ENCODE peak calls at places on chromosomes 16 and 17, in ten cellular contexts. One of them, this sample, is unnamed.

GRCh38 chr17:56350592-56350991 is 197.3 kb downstream of the ANKFN1 start:
- DNase-seq in lower leg skin: no peak
- DNase-seq in GM23248: no peak
- DNase-seq in tibial artery: no peak
- DNase-seq in AG10803: no peak
- DNase-seq in GM23338: no peak
- DNase-seq in astrocyte of the cerebellum: no peak
- DNase-seq in transverse colon: no peak
- DNase-seq in ascending aorta: no peak
- DNase-seq in adrenal gland: no peak
- DNase-seq in this sample: no peak

GRCh38 chr17:3828151-3828851 is 17.7 kb downstream of the NCBP3 start:
- DNase-seq in lower leg skin: no peak
- DNase-seq in GM23248: no peak
- DNase-seq in tibial artery: no peak
- DNase-seq in AG10803: peak; percentile 80
- DNase-seq in GM23338: no peak
- DNase-seq in astrocyte of the cerebellum: no peak
- DNase-seq in transverse colon: no peak
- DNase-seq in ascending aorta: no peak
- DNase-seq in adrenal gland: no peak
- DNase-seq in this sample: no peak

GRCh38 chr16:79261461-79261860 is 339.1 kb downstream of the MAF start:
- DNase-seq in lower leg skin: no peak
- DNase-seq in GM23248: no peak
- DNase-seq in tibial artery: no peak
- DNase-seq in AG10803: no peak
- DNase-seq in GM23338: peak; percentile 74
- DNase-seq in astrocyte of the cerebellum: no peak
- DNase-seq in transverse colon: peak; percentile 52
- DNase-seq in ascending aorta: no peak
- DNase-seq in adrenal gland: peak; percentile 28
- DNase-seq in this sample: no peak

GRCh38 chr17:67836205-67836987 is 11.1 kb downstream of the BPTF start:
- DNase-seq in lower leg skin: no peak
- DNase-seq in GM23248: peak; percentile 67
- DNase-seq in tibial artery: no peak
- DNase-seq in AG10803: peak; percentile 60
- DNase-seq in GM23338: no peak
- DNase-seq in astrocyte of the cerebellum: no peak
- DNase-seq in transverse colon: no peak
- DNase-seq in ascending aorta: no peak
- DNase-seq in adrenal gland: no peak
- DNase-seq in this sample: no peak

GRCh38 chr16:66927012-66927436 is 1.7 kb upstream of the RRAD start:
- DNase-seq in lower leg skin: no peak
- DNase-seq in GM23248: peak; percentile 94
- DNase-seq in tibial artery: no peak
- DNase-seq in AG10803: peak; percentile 94
- DNase-seq in GM23338: peak; percentile 40
- DNase-seq in astrocyte of the cerebellum: peak; percentile 79
- DNase-seq in transverse colon: no peak
- DNase-seq in ascending aorta: no peak
- DNase-seq in adrenal gland: no peak
- DNase-seq in this sample: no peak

GRCh38 chr17:43014946-43015519 is 7.2 kb downstream of the VAT1 start:
- DNase-seq in lower leg skin: no peak
- DNase-seq in GM23248: no peak
- DNase-seq in tibial artery: no peak
- DNase-seq in AG10803: no peak
- DNase-seq in GM23338: no peak
- DNase-seq in astrocyte of the cerebellum: no peak
- DNase-seq in transverse colon: no peak
- DNase-seq in ascending aorta: no peak
- DNase-seq in adrenal gland: no peak
- DNase-seq in this sample: no peak

GRCh38 chr17:79337053-79337452 is 262.4 kb downstream of the ENGASE start:
- DNase-seq in lower leg skin: no peak
- DNase-seq in GM23248: no peak
- DNase-seq in tibial artery: no peak
- DNase-seq in AG10803: no peak
- DNase-seq in GM23338: no peak
- DNase-seq in astrocyte of the cerebellum: no peak
- DNase-seq in transverse colon: no peak
- DNase-seq in ascending aorta: no peak
- DNase-seq in adrenal gland: no peak
- DNase-seq in this sample: no peak

GRCh38 chr17:81428121-81428515 is 32.9 kb downstream of the BAHCC1 start:
- DNase-seq in lower leg skin: no peak
- DNase-seq in GM23248: peak; percentile 65
- DNase-seq in tibial artery: peak; percentile 88
- DNase-seq in AG10803: peak; percentile 72
- DNase-seq in GM23338: no peak
- DNase-seq in astrocyte of the cerebellum: no peak
- DNase-seq in transverse colon: peak; percentile 52
- DNase-seq in ascending aorta: no peak
- DNase-seq in adrenal gland: no peak
- DNase-seq in this sample: no peak

GRCh38 chr17:62626719-62627218 is 701 bp upstream of the MRC2 start:
- DNase-seq in lower leg skin: peak; percentile 51
- DNase-seq in GM23248: peak; percentile 96
- DNase-seq in tibial artery: peak; percentile 85
- DNase-seq in AG10803: peak; percentile 87
- DNase-seq in GM23338: peak; percentile 90
- DNase-seq in astrocyte of the cerebellum: peak; percentile 32
- DNase-seq in transverse colon: no peak
- DNase-seq in ascending aorta: no peak
- DNase-seq in adrenal gland: no peak
- DNase-seq in this sample: peak; percentile 83

GRCh38 chr17:62627904-62628603 is 584 bp downstream of the MRC2 start:
- DNase-seq in lower leg skin: no peak
- DNase-seq in GM23248: peak; percentile 85
- DNase-seq in tibial artery: peak; percentile 83
- DNase-seq in AG10803: peak; percentile 80
- DNase-seq in GM23338: peak; percentile 30
- DNase-seq in astrocyte of the cerebellum: no peak
- DNase-seq in transverse colon: peak; percentile 28
- DNase-seq in ascending aorta: no peak
- DNase-seq in adrenal gland: no peak
- DNase-seq in this sample: peak; percentile 84

GRCh38 chr17:62628845-62629555 is 1.5 kb downstream of the MRC2 start:
- DNase-seq in lower leg skin: no peak
- DNase-seq in GM23248: peak; percentile 76
- DNase-seq in tibial artery: peak; percentile 73
- DNase-seq in AG10803: peak; percentile 52
- DNase-seq in GM23338: peak; percentile 49
- DNase-seq in astrocyte of the cerebellum: no peak
- DNase-seq in transverse colon: no peak
- DNase-seq in ascending aorta: no peak
- DNase-seq in adrenal gland: no peak
- DNase-seq in this sample: no peak

GRCh38 chr17:62625870-62626200 is 1.6 kb upstream of the MRC2 start:
- DNase-seq in lower leg skin: no peak
- DNase-seq in GM23248: no peak
- DNase-seq in tibial artery: no peak
- DNase-seq in AG10803: no peak
- DNase-seq in GM23338: no peak
- DNase-seq in astrocyte of the cerebellum: no peak
- DNase-seq in transverse colon: no peak
- DNase-seq in ascending aorta: no peak
- DNase-seq in adrenal gland: no peak
- DNase-seq in this sample: no peak

GRCh38 chr17:62627219-62627903 is at the start of gene MRC2:
- DNase-seq in lower leg skin: no peak
- DNase-seq in GM23248: peak; percentile 95
- DNase-seq in tibial artery: peak; percentile 86
- DNase-seq in AG10803: peak; percentile 73
- DNase-seq in GM23338: peak; percentile 89
- DNase-seq in astrocyte of the cerebellum: peak; percentile 37
- DNase-seq in transverse colon: peak; percentile 35
- DNase-seq in ascending aorta: no peak
- DNase-seq in adrenal gland: no peak
- DNase-seq in this sample: peak; percentile 87
- H3K4me3 ChIP-seq in lower leg skin: peak within 1 kb of the TSS; percentile 51
- H3K4me3 ChIP-seq in GM23248: peak within 1 kb of the TSS; percentile 88
- H3K4me3 ChIP-seq in tibial artery: peak within 1 kb of the TSS; percentile 87
- H3K4me3 ChIP-seq in AG10803: peak within 1 kb of the TSS; percentile 71
- H3K4me3 ChIP-seq in GM23338: peak within 1 kb of the TSS; percentile 92
- H3K4me3 ChIP-seq in astrocyte of the cerebellum: peak within 1 kb of the TSS; percentile 81
- H3K4me3 ChIP-seq in transverse colon: peak within 1 kb of the TSS; percentile 41
- H3K4me3 ChIP-seq in ascending aorta: peak within 1 kb of the TSS; percentile 68
- H3K4me3 ChIP-seq in adrenal gland: no peak within 1 kb of the TSS
- H3K4me3 ChIP-seq in this sample: peak within 1 kb of the TSS; percentile 94

DNA sequence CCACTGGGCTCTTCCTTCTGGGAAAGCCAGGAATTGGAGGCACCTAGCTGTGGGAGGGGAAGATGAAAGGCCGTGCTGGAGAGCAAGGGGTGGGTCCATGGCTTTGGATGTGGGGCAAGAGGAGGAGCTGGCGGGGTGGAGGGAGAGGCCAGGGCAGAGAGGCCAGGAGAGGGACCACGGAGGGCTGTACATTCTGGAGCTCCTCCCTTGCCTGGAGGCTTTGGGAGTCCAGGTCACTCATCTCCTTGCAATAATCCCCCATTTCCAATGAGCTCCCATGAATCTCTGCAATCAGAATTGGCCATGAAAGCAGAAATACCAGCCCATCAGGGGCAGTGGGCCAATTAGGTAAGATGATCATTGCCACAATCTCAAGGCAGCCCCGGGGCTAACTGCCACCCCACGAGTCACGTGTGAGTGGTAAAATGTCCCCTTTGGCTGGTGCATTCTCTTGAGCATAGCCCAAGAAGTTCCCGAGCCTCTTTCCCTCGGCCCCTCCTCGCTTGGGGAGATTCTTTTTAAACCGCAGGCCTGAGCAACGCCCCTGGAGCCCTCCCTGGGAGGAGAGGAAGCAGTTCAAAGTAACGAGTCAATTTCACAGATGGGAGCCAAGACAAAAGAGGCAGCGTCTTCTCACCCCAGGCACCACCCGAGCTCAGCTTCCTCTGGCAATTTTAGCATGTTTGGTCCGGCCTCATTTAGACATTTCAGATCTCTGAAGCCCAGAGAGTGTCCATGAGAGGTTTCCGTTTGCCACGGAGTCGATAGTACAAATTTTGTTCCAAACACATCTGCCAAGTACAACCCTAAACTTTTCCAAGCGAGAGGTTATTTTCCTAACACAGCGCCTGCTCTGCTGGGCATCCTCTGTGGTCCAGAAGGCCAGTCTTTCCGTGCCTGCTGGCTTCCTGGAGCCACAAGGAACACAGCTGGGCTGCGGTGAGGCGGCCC is 13.4 kb downstream of the RTN4RL1 start:
- DNase-seq in lower leg skin: peak; percentile 85
- DNase-seq in GM23248: peak; percentile 53
- DNase-seq in tibial artery: peak; percentile 81
- DNase-seq in AG10803: peak; percentile 79
- DNase-seq in GM23338: peak; percentile 64
- DNase-seq in astrocyte of the cerebellum: peak; percentile 77
- DNase-seq in transverse colon: peak; percentile 68
- DNase-seq in ascending aorta: no peak
- DNase-seq in adrenal gland: no peak
- DNase-seq in this sample: no peak
- H3K4me3 ChIP-seq in lower leg skin: no peak overlapping the region
- H3K4me3 ChIP-seq in GM23248: no peak overlapping the region
- H3K4me3 ChIP-seq in tibial artery: peak overlapping the region; percentile 28
- H3K4me3 ChIP-seq in AG10803: peak overlapping the region; percentile 20
- H3K4me3 ChIP-seq in GM23338: no peak overlapping the region
- H3K4me3 ChIP-seq in astrocyte of the cerebellum: no peak overlapping the region
- H3K4me3 ChIP-seq in transverse colon: no peak overlapping the region
- H3K4me3 ChIP-seq in ascending aorta: no peak overlapping the region
- H3K4me3 ChIP-seq in adrenal gland: no peak overlapping the region
- H3K4me3 ChIP-seq in this sample: peak overlapping the region; percentile 60

GRCh38 chr17:28380572-28380907 is 9.0 kb downstream of the SARM1 start:
- DNase-seq in lower leg skin: no peak
- DNase-seq in GM23248: no peak
- DNase-seq in tibial artery: no peak
- DNase-seq in AG10803: no peak
- DNase-seq in GM23338: no peak
- DNase-seq in astrocyte of the cerebellum: no peak
- DNase-seq in transverse colon: no peak
- DNase-seq in ascending aorta: no peak
- DNase-seq in adrenal gland: no peak
- DNase-seq in this sample: no peak

GRCh38 chr17:28385037-28385797 is 13.7 kb downstream of the SARM1 start:
- DNase-seq in lower leg skin: no peak
- DNase-seq in GM23248: no peak
- DNase-seq in tibial artery: no peak
- DNase-seq in AG10803: no peak
- DNase-seq in GM23338: peak; percentile 48
- DNase-seq in astrocyte of the cerebellum: no peak
- DNase-seq in transverse colon: peak; percentile 42
- DNase-seq in ascending aorta: peak; percentile 1
- DNase-seq in adrenal gland: no peak
- DNase-seq in this sample: no peak

GRCh38 chr17:28379814-28380571 is 8.5 kb downstream of the SARM1 start:
- DNase-seq in lower leg skin: no peak
- DNase-seq in GM23248: peak; percentile 60
- DNase-seq in tibial artery: no peak
- DNase-seq in AG10803: peak; percentile 50
- DNase-seq in GM23338: no peak
- DNase-seq in astrocyte of the cerebellum: no peak
- DNase-seq in transverse colon: no peak
- DNase-seq in ascending aorta: no peak
- DNase-seq in adrenal gland: no peak
- DNase-seq in this sample: no peak

GRCh38 chr17:28384281-28385036 is 13.0 kb downstream of the SARM1 start:
- DNase-seq in lower leg skin: peak; percentile 58
- DNase-seq in GM23248: peak; percentile 67
- DNase-seq in tibial artery: peak; percentile 80
- DNase-seq in AG10803: peak; percentile 13
- DNase-seq in GM23338: peak; percentile 66
- DNase-seq in astrocyte of the cerebellum: no peak
- DNase-seq in transverse colon: peak; percentile 84
- DNase-seq in ascending aorta: peak; percentile 12
- DNase-seq in adrenal gland: no peak
- DNase-seq in this sample: no peak

GRCh38 chr17:28381141-28381825 is 9.8 kb downstream of the SARM1 start:
- DNase-seq in lower leg skin: no peak
- DNase-seq in GM23248: no peak
- DNase-seq in tibial artery: no peak
- DNase-seq in AG10803: no peak
- DNase-seq in GM23338: peak; percentile 94
- DNase-seq in astrocyte of the cerebellum: no peak
- DNase-seq in transverse colon: peak; percentile 47
- DNase-seq in ascending aorta: no peak
- DNase-seq in adrenal gland: no peak
- DNase-seq in this sample: no peak
- H3K4me3 ChIP-seq in lower leg skin: no peak overlapping the region
- H3K4me3 ChIP-seq in GM23248: no peak overlapping the region
- H3K4me3 ChIP-seq in tibial artery: no peak overlapping the region
- H3K4me3 ChIP-seq in AG10803: no peak overlapping the region
- H3K4me3 ChIP-seq in GM23338: peak overlapping the region; percentile 52
- H3K4me3 ChIP-seq in astrocyte of the cerebellum: no peak overlapping the region
- H3K4me3 ChIP-seq in transverse colon: no peak overlapping the region
- H3K4me3 ChIP-seq in ascending aorta: no peak overlapping the region
- H3K4me3 ChIP-seq in adrenal gland: no peak overlapping the region
- H3K4me3 ChIP-seq in this sample: no peak overlapping the region

GRCh38 chr16:29745126-29745852 is 501 bp downstream of the C16orf54 start:
- DNase-seq in lower leg skin: no peak
- DNase-seq in GM23248: no peak
- DNase-seq in tibial artery: no peak
- DNase-seq in AG10803: no peak
- DNase-seq in GM23338: peak; percentile 35
- DNase-seq in astrocyte of the cerebellum: no peak
- DNase-seq in transverse colon: peak; percentile 31
- DNase-seq in ascending aorta: no peak
- DNase-seq in adrenal gland: no peak
- DNase-seq in this sample: no peak

GRCh38 chr16:29744541-29745101 is 1.2 kb downstream of the C16orf54 start:
- DNase-seq in lower leg skin: no peak
- DNase-seq in GM23248: no peak
- DNase-seq in tibial artery: no peak
- DNase-seq in AG10803: no peak
- DNase-seq in GM23338: peak; percentile 33
- DNase-seq in astrocyte of the cerebellum: no peak
- DNase-seq in transverse colon: no peak
- DNase-seq in ascending aorta: no peak
- DNase-seq in adrenal gland: no peak
- DNase-seq in this sample: no peak

GRCh38 chr16:29743827-29744531 is 1.8 kb downstream of the C16orf54 start:
- DNase-seq in lower leg skin: no peak
- DNase-seq in GM23248: no peak
- DNase-seq in tibial artery: no peak
- DNase-seq in AG10803: no peak
- DNase-seq in GM23338: peak; percentile 35
- DNase-seq in astrocyte of the cerebellum: no peak
- DNase-seq in transverse colon: peak; percentile 28
- DNase-seq in ascending aorta: no peak
- DNase-seq in adrenal gland: no peak
- DNase-seq in this sample: no peak

GRCh38 chr16:29748077-29748759 is 2.4 kb upstream of the C16orf54 start:
- DNase-seq in lower leg skin: no peak
- DNase-seq in GM23248: no peak
- DNase-seq in tibial artery: no peak
- DNase-seq in AG10803: no peak
- DNase-seq in GM23338: no peak
- DNase-seq in astrocyte of the cerebellum: no peak
- DNase-seq in transverse colon: no peak
- DNase-seq in ascending aorta: no peak
- DNase-seq in adrenal gland: no peak
- DNase-seq in this sample: no peak

DNA sequence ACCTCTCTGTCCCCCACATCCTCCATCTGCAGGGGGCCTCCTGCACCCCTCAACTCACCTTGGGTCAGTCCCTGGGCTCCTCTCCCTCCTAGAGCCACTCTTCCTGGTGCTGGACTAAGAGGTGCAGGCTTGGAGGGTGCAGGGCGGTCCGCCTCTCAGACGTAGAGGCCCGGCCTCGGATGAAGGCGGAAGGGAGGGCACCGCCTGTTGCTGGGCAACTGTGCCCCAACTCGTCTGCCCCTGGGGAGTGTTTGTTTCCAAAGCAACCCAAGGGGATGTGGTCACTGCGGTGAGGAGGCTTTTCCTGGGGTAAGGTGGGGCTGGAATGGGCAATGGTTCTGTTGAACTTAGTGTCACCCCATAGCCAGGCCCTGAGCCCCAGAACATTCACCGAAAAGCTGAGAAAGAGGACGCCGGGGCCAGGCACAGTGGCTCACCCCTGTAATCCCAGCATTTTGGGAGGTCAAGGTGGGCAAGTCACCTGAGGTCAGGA is at the start of gene C16orf54:
- DNase-seq in lower leg skin: peak; percentile 56
- DNase-seq in GM23248: no peak
- DNase-seq in tibial artery: peak; percentile 74
- DNase-seq in AG10803: no peak
- DNase-seq in GM23338: peak; percentile 50
- DNase-seq in astrocyte of the cerebellum: no peak
- DNase-seq in transverse colon: peak; percentile 87
- DNase-seq in ascending aorta: peak; percentile 56
- DNase-seq in adrenal gland: peak; percentile 31
- DNase-seq in this sample: peak; percentile 79
- H3K4me3 ChIP-seq in lower leg skin: no peak within 1 kb of the TSS
- H3K4me3 ChIP-seq in GM23248: no peak within 1 kb of the TSS
- H3K4me3 ChIP-seq in tibial artery: peak within 1 kb of the TSS; percentile 27
- H3K4me3 ChIP-seq in AG10803: no peak within 1 kb of the TSS
- H3K4me3 ChIP-seq in GM23338: no peak within 1 kb of the TSS
- H3K4me3 ChIP-seq in astrocyte of the cerebellum: no peak within 1 kb of the TSS
- H3K4me3 ChIP-seq in transverse colon: peak within 1 kb of the TSS; percentile 26
- H3K4me3 ChIP-seq in ascending aorta: no peak within 1 kb of the TSS
- H3K4me3 ChIP-seq in adrenal gland: no peak within 1 kb of the TSS
- H3K4me3 ChIP-seq in this sample: peak within 1 kb of the TSS; percentile 61